ENCODE peak calls at places on chromosomes 3 and 15, in five cellular contexts. F is psoas muscle, A is Calu3, P is transverse colon, R is gastrocnemius medialis. B is an unnamed sample.

GRCh38 chr3:149432149-149432548 is 42.3 kb upstream of the TM4SF4 start:
- DNase-seq in A (no peak), F (no peak), R (no peak), P (no peak), B (no peak)

GRCh38 chr15:52255008-52255407 is 40.6 kb downstream of the MYO5C start:
- DNase-seq in R (no peak), F (no peak), P (no peak), A (no peak), B (no peak)

GRCh38 chr15:80677041-80677440 is 18.1 kb upstream of the ABHD17C start:
- DNase-seq in R (no peak), A (no peak), P (no peak), F (no peak), B (no peak)

GRCh38 chr3:124896824-124897526 is 9.8 kb upstream of the ITGB5 start:
- DNase-seq in A (no peak), F (no peak), P (no peak), R (no peak), B (no peak)

GRCh38 chr3:186990878-186991308 is 60.6 kb downstream of the ST6GAL1 start:
- DNase-seq in A (no peak), R (peak), F (no peak), P (no peak), B (no peak)

GRCh38 chr15:88255496-88256171 is 905 bp downstream of the NTRK3 start:
- DNase-seq in A (no peak), R (no peak), P (no peak), F (no peak), B (no peak)

GRCh38 chr15:60804986-60805949 is 326.3 kb upstream of the ICE2 start:
- DNase-seq in P (no peak), F (peak), A (no peak), R (peak), B (no peak)

GRCh38 chr3:150495149-150495548 is 51.1 kb downstream of the SERP1 start:
- DNase-seq in R (no peak), F (no peak), A (no peak), P (no peak), B (no peak)

GRCh38 chr15:67967871-67968423 is 86.2 kb upstream of the PIAS1 start:
- DNase-seq in R (peak), P (peak), F (peak), A (peak), B (peak)

GRCh38 chr15:88467935-88468528 is 524 bp downstream of the MRPS11 start:
- DNase-seq in R (no peak), P (no peak), F (no peak), A (no peak), B (no peak)

GRCh38 chr3:150348500-150348899 is 59.6 kb upstream of the TSC22D2 start:
- DNase-seq in R (no peak), F (no peak), P (peak), A (peak), B (no peak)

GRCh38 chr3:182800508-182800907 is 7.2 kb downstream of the ATP11B start:
- DNase-seq in F (no peak), P (no peak), R (no peak), A (no peak), B (no peak)

GRCh38 chr3:184126006-184126405 is 9.2 kb upstream of the EIF2B5 start:
- DNase-seq in R (no peak), P (no peak), F (no peak), A (no peak), B (no peak)

GRCh38 chr15:62125763-62126162 is 39.3 kb downstream of the C2CD4B start:
- DNase-seq in P (peak), A (peak), R (no peak), F (no peak), B (no peak)

GRCh38 chr3:10883478-10884234 is 67.6 kb downstream of the SLC6A11 start:
- DNase-seq in P (no peak), R (no peak), F (no peak), A (peak), B (no peak)

GRCh38 chr3:111750278-111750884 is 108.7 kb upstream of the PHLDB2 start:
- DNase-seq in R (no peak), A (no peak), F (no peak), P (no peak), B (no peak)

GRCh38 chr15:95291878-95292472 is 1038.5 kb upstream of the NR2F2 start:
- DNase-seq in P (no peak), R (no peak), A (peak), F (no peak), B (no peak)

GRCh38 chr3:194757629-194758028 is 71.9 kb downstream of the FAM43A start:
- DNase-seq in R (no peak), A (no peak), P (no peak), F (no peak), B (no peak)

GRCh38 chr3:42164635-42165034 is 73.5 kb downstream of the TRAK1 start:
- DNase-seq in R (no peak), P (no peak), F (no peak), A (no peak), B (no peak)

GRCh38 chr3:137771401-137772230 is 7.5 kb downstream of the SOX14 start:
- DNase-seq in R (no peak), A (no peak), F (no peak), P (no peak), B (no peak)

GRCh38 chr3:159237221-159237620 is 435.4 kb downstream of the MFSD1 start:
- DNase-seq in F (no peak), R (no peak), A (no peak), P (no peak), B (no peak)

GRCh38 chr15:63447277-63447676 is 57.1 kb upstream of the USP3 start:
- DNase-seq in P (no peak), F (no peak), A (no peak), R (no peak), B (no peak)

GRCh38 chr3:197368330-197368729 is 69.9 kb upstream of the DLG1 start:
- DNase-seq in F (no peak), R (no peak), P (no peak), A (no peak), B (no peak)

GRCh38 chr3:136882575-136882974 is 20.6 kb downstream of the NCK1 start:
- DNase-seq in R (no peak), F (no peak), A (no peak), P (no peak), B (no peak)

GRCh38 chr15:45550436-45550835 is 27.9 kb upstream of the SLC30A4 start:
- DNase-seq in A (no peak), F (no peak), R (no peak), P (no peak), B (no peak)

GRCh38 chr15:42079401-42079908 is 14.9 kb downstream of the PLA2G4D start:
- DNase-seq in A (no peak), R (no peak), P (no peak), F (no peak), B (no peak)

GRCh38 chr3:128432898-128433629 is 33.6 kb downstream of the DNAJB8 start:
- DNase-seq in A (peak), F (peak), R (no peak), P (no peak), B (no peak)

DNA sequence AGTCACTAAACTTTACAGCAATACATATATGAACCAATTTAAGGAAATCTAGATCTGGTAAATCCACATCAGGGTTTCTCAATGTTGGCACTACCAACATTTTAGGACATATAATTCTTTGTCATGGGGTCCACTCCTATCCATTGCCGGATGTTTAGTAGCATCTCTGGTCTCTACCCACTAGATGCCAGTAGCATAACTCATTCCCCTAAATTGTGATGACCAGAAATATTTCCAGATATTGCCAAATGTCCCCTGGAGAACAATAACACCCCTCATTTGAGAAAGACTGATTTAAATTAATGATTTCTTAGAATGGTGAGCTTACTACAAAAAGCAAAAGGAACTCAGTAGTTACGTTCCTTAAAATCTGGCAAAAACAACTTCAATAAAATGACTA is 23.1 kb upstream of the ANKRD28 start:
- DNase-seq in F (no peak), P (no peak), A (no peak), R (no peak), B (no peak)
- TF ChIP-seq CTCF in F (no peak), P (no peak), A (no peak), R (no peak), B (no peak)

GRCh38 chr3:166263460-166263859 is 426.2 kb upstream of the BCHE start:
- DNase-seq in R (no peak), P (no peak), A (no peak), F (no peak), B (no peak)
- TF ChIP-seq CTCF in R (no peak), P (no peak), A (no peak), F (no peak), B (no peak)

DNA sequence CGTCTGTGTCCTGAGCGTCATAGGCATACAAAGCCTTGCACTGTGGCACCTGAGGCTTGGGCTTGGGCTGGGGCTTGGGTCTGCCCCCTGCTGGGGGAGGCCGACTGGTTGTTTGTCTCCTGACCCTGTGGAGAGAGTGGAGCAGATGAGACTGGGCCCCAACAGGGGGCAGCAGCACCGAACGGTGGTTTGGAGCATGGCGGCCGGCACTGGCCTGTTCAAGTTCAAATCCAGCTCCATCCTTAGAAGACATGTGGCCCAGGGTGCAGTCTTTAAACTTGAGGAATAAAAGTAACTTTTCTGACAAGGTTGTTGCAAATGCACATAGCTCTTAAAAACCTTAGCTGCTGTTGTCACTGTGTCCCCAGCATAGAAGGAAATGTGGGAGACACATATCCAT is 33.3 kb downstream of the CCNB2 start:
- DNase-seq in R (no peak), F (peak), A (peak), P (peak), B (no peak)
- TF ChIP-seq CTCF in R (peak), F (peak), A (peak), P (peak), B (peak)

DNA sequence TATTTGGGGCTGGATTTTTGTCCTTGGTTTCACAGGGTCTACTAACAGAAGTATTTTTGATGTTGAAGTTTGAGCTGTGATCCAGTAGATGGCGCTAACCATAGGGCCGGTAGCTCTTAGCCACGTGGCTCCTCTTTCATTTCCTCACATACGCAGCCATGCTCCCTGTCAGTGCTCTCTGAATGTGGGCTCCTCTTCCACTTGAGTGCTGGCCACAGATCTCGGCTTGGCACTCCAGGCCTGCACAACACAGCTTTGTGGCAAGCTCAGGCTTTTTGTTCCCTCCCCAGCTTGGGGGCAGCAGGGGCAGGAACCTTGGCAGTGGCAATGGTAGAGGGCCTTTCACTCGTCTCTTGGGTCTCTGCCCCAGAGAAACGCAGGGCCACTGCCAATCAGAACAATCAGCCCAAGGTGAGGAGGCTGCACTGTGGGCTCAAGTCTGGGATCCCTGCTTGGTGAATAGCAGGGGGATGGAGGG is 18.6 kb upstream of the DNAAF4 start:
- DNase-seq in R (peak), P (no peak), F (no peak), A (peak), B (no peak)
- TF ChIP-seq CTCF in R (peak), P (peak), F (peak), A (peak), B (peak)

GRCh38 chr3:70618151-70618550 is 305.7 kb upstream of the MDFIC2 start:
- DNase-seq in R (no peak), A (no peak), F (no peak), P (no peak), B (no peak)

GRCh38 chr3:70608434-70608833 is 296.0 kb upstream of the MDFIC2 start:
- DNase-seq in P (no peak), A (peak), R (no peak), F (no peak), B (no peak)

GRCh38 chr3:70612920-70613319 is 300.5 kb upstream of the MDFIC2 start:
- DNase-seq in P (no peak), A (no peak), R (no peak), F (no peak), B (no peak)

GRCh38 chr3:70615286-70615685 is 302.8 kb upstream of the MDFIC2 start:
- DNase-seq in A (no peak), R (no peak), P (no peak), F (no peak), B (no peak)

DNA sequence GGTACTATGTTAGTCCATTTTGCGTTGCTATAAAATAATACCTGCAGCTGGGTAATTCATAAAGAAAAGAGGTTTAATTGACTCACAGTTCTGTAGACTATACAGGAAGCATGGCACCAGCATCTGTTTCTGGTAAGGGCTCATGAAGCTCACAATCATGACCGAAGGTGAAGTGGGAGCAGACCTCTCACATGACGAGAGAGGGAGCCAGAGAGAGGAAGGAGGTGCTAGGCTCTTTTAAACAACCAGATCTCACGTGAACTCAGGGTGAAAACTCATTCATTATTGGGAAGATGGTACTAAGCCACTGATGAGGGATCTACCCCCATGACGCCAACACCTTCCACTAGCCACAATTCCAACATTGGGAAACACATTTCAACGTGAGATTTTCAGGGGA is 301.7 kb upstream of the MDFIC2 start:
- DNase-seq in R (no peak), P (no peak), F (no peak), A (no peak), B (no peak)
- TF ChIP-seq CTCF in R (no peak), P (no peak), F (no peak), A (no peak), B (no peak)

GRCh38 chr3:16589120-16589519 is 16.1 kb downstream of the DAZL start:
- DNase-seq in F (no peak), P (no peak), A (no peak), R (no peak), B (no peak)

GRCh38 chr3:16587047-16587702 is 18.0 kb downstream of the DAZL start:
- DNase-seq in P (no peak), R (no peak), A (no peak), F (no peak), B (no peak)

GRCh38 chr3:16587703-16588070 is 17.5 kb downstream of the DAZL start:
- DNase-seq in P (no peak), F (no peak), R (no peak), A (no peak), B (no peak)

DNA sequence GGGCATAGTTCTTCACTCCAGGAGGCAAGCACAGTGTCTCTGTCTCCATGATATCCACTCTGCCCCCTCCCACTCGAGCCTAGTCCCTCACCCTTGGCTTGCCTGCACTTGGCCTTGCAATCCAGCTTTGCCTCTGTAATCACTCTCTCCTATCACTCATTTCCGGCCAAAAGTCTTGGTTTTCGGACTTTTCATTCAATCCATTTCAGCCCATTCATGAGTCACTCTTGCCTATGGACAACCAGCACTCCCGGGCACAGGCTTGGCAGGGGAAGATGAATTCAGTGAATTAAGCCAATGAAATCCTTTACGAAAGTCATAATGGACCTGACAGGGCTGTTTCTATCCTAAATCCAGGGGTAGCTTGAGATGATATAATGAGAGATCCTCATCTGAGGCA is 21.7 kb downstream of the DAZL start:
- DNase-seq in F (no peak), R (no peak), A (no peak), P (no peak), B (no peak)
- TF ChIP-seq CTCF in F (no peak), R (no peak), A (no peak), P (no peak), B (no peak)

GRCh38 chr3:113251817-113252216 is 40.5 kb downstream of the BOC start:
- DNase-seq in F (no peak), R (no peak), A (no peak), P (no peak), B (no peak)
- TF ChIP-seq CTCF in F (no peak), R (no peak), A (no peak), P (no peak), B (no peak)

GRCh38 chr15:73937313-73937695 is 11.0 kb downstream of the LOXL1 start:
- DNase-seq in F (peak), R (no peak), P (no peak), A (no peak), B (no peak)

GRCh38 chr15:73936588-73937312 is 10.5 kb downstream of the LOXL1 start:
- DNase-seq in A (no peak), P (no peak), F (peak), R (no peak), B (no peak)

GRCh38 chr15:73937726-73938125 is 11.5 kb downstream of the LOXL1 start:
- DNase-seq in A (no peak), R (no peak), F (no peak), P (no peak), B (no peak)

GRCh38 chr15:73935547-73935946 is 9.3 kb downstream of the LOXL1 start:
- DNase-seq in A (no peak), P (no peak), R (no peak), F (peak), B (no peak)

DNA sequence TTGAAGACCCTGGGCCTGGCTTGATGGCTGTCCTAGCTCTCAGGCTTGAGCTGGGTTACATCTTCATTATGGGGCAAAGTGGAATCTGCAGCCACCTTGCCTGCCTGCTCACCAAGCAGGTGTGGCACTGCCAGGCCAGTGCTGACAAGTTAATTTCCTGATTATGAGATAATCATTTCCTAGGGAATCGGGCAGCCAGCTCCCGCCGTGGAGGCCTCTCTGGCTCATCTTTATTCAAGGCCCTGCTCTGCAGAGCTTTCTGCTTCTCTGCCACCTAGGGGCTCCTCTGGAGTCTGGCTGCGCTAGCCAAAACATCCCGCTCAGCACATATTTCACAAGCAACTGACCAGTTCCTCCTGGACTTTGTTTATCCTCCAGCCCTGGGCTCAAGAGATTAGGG is 9.9 kb downstream of the LOXL1 start:
- DNase-seq in A (no peak), R (no peak), F (peak), P (no peak), B (no peak)
- TF ChIP-seq CTCF in A (no peak), R (no peak), F (no peak), P (no peak), B (no peak)

B was measured in CD14-positive monocyte.